ENCODE peak calls at places on chromosome 15, in five cellular contexts. One of them, this sample, is unnamed.

GRCh38 chr15:101000271-101000681 is 81.1 kb downstream of the LRRK1 start:
- DNase-seq in WTC11: no peak
- DNase-seq in B cell: no peak
- DNase-seq in fibroblast of lung: peak; percentile 69
- DNase-seq in heart left ventricle: no peak
- DNase-seq in this sample: no peak

GRCh38 chr15:57251941-57252340 is 124.4 kb upstream of the CGNL1 start:
- DNase-seq in WTC11: no peak
- DNase-seq in B cell: no peak
- DNase-seq in fibroblast of lung: peak; percentile 64
- DNase-seq in heart left ventricle: no peak
- DNase-seq in this sample: no peak

GRCh38 chr15:82043726-82044372 is 2.0 kb downstream of the MEX3B start:
- DNase-seq in WTC11: peak; percentile 48
- DNase-seq in B cell: no peak
- DNase-seq in fibroblast of lung: peak; percentile 15
- DNase-seq in heart left ventricle: no peak
- DNase-seq in this sample: no peak

GRCh38 chr15:76059320-76060097 is at the start of gene TMEM266:
- DNase-seq in WTC11: peak; percentile 77
- DNase-seq in B cell: no peak
- DNase-seq in fibroblast of lung: peak; percentile 26
- DNase-seq in heart left ventricle: peak; percentile 15
- DNase-seq in this sample: peak; percentile 37

GRCh38 chr15:73951044-73951561 is 24.8 kb downstream of the LOXL1 start:
- DNase-seq in WTC11: peak; percentile 91
- DNase-seq in B cell: peak; percentile 55
- DNase-seq in fibroblast of lung: peak; percentile 99
- DNase-seq in heart left ventricle: peak; percentile 95
- DNase-seq in this sample: peak; percentile 88

GRCh38 chr15:25863067-25863967 is at the start of gene ATP10A:
- DNase-seq in WTC11: peak; percentile 44
- DNase-seq in B cell: no peak
- DNase-seq in fibroblast of lung: peak; percentile 67
- DNase-seq in heart left ventricle: peak; percentile 49
- DNase-seq in this sample: peak; percentile 61

GRCh38 chr15:90603893-90604292 is 74.2 kb downstream of the CRTC3 start:
- DNase-seq in WTC11: no peak
- DNase-seq in B cell: no peak
- DNase-seq in fibroblast of lung: no peak
- DNase-seq in heart left ventricle: no peak
- DNase-seq in this sample: peak; percentile 67

GRCh38 chr15:93311620-93312019 is 222.6 kb upstream of the RGMA start:
- DNase-seq in WTC11: no peak
- DNase-seq in B cell: no peak
- DNase-seq in fibroblast of lung: no peak
- DNase-seq in heart left ventricle: no peak
- DNase-seq in this sample: no peak

GRCh38 chr15:31887246-31887645 is 143.1 kb upstream of the CHRNA7 start:
- DNase-seq in WTC11: peak; percentile 64
- DNase-seq in B cell: no peak
- DNase-seq in fibroblast of lung: no peak
- DNase-seq in heart left ventricle: no peak
- DNase-seq in this sample: peak; percentile 7

GRCh38 chr15:38176155-38176554 is 76.5 kb upstream of the SPRED1 start:
- DNase-seq in WTC11: no peak
- DNase-seq in B cell: no peak
- DNase-seq in fibroblast of lung: peak; percentile 86
- DNase-seq in heart left ventricle: no peak
- DNase-seq in this sample: no peak

DNA sequence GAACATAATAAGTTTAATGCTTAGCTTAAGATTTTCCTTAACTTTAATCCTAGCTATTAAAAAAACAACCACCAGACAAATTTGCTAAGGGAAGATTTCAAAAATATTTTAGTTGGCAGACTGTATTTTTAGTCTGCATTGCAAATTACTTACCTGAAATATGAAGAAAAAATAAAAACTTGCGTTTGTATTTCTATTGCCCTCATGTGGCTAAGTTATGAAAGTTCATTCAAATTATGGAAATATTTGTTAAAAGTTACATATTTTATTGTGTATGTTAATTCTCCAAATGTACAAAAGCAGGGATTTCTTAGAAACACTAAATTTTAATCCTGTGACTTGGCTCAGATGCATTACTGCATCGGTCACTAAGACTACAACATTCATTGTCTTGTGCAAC is 15.0 kb downstream of the GTF2A2 start:
- DNase-seq in WTC11: no peak
- DNase-seq in B cell: no peak
- DNase-seq in fibroblast of lung: no peak
- DNase-seq in heart left ventricle: no peak
- DNase-seq in this sample: no peak
- TF ChIP-seq CTCF in WTC11: no peak
- TF ChIP-seq CTCF in B cell: no peak
- TF ChIP-seq CTCF in fibroblast of lung: peak; percentile 13
- TF ChIP-seq CTCF in heart left ventricle: peak; percentile 6
- TF ChIP-seq CTCF in this sample: no peak

GRCh38 chr15:40106203-40107161 is 2.2 kb downstream of the BMF start:
- DNase-seq in WTC11: peak; percentile 82
- DNase-seq in B cell: peak; percentile 71
- DNase-seq in fibroblast of lung: no peak
- DNase-seq in heart left ventricle: no peak
- DNase-seq in this sample: no peak
- TF ChIP-seq CTCF in WTC11: no peak
- TF ChIP-seq CTCF in B cell: peak; percentile 35
- TF ChIP-seq CTCF in fibroblast of lung: no peak
- TF ChIP-seq CTCF in heart left ventricle: no peak
- TF ChIP-seq CTCF in this sample: no peak

GRCh38 chr15:40941528-40942336 is 11.5 kb upstream of the CHAC1 start:
- DNase-seq in WTC11: peak; percentile 89
- DNase-seq in B cell: peak; percentile 67
- DNase-seq in fibroblast of lung: peak; percentile 70
- DNase-seq in heart left ventricle: peak; percentile 86
- DNase-seq in this sample: peak; percentile 78
- TF ChIP-seq CTCF in WTC11: peak; percentile 73
- TF ChIP-seq CTCF in B cell: peak; percentile 66
- TF ChIP-seq CTCF in fibroblast of lung: peak; percentile 20
- TF ChIP-seq CTCF in heart left ventricle: peak; percentile 84
- TF ChIP-seq CTCF in this sample: peak; percentile 63

DNA sequence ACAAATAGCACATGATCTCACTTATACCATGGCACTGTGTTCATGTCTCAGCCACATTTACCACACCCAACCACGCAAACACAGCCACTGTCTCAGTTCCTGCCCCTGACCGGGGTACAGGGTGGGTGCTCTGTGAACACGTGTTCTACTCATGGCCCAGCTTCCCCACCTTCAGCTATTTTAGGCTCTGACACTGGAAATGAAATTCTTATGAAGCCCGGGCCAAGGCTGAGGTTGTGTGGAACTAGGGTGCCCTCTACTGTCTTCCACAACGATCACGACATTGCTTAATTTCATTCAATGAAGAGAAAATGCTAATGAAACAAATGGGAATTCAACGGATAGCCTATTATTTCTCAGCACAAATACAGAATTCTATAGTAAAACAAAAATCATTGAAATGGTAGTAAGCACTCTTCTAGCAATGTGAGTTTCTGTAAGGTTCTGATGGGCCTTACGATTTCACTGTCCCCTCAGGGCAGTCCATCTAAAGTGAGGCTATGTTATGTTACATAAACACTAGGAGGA is 2.1 kb upstream of the GABRA5 start:
- DNase-seq in WTC11: peak; percentile 60
- DNase-seq in B cell: no peak
- DNase-seq in fibroblast of lung: peak; percentile 40
- DNase-seq in heart left ventricle: no peak
- DNase-seq in this sample: peak; percentile 11
- TF ChIP-seq CTCF in WTC11: peak; percentile 36
- TF ChIP-seq CTCF in B cell: no peak
- TF ChIP-seq CTCF in fibroblast of lung: peak; percentile 64
- TF ChIP-seq CTCF in heart left ventricle: peak; percentile 66
- TF ChIP-seq CTCF in this sample: peak; percentile 32

DNA sequence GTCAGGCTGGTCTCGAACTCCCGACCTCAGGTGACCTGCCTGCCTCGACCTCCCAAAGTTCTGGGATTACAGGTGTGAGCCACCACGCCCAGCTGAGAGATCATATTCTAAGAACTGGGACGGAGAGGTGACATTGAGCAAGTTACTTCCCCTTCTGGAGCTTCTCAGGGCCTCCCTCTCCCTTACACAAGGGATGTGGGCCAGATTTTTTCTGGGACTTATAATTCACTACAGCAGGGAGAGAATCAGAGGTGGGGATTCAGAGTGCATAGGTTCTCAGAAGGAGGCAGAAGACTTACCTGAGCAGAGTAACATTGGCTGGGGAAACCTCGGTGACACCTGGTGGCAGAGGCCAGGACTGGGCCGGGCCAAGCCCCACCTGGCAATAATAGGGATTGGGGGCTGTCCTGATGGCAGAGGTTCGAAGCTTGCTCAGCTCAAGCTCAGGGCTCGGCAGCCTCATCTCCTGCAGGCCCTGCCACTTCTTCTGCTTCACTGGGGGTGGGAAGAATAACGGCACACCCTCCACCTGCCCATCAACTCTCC is 6.8 kb downstream of the LTK start:
- DNase-seq in WTC11: peak; percentile 58
- DNase-seq in B cell: no peak
- DNase-seq in fibroblast of lung: no peak
- DNase-seq in heart left ventricle: no peak
- DNase-seq in this sample: no peak
- TF ChIP-seq CTCF in WTC11: peak; percentile 12
- TF ChIP-seq CTCF in B cell: no peak
- TF ChIP-seq CTCF in fibroblast of lung: no peak
- TF ChIP-seq CTCF in heart left ventricle: no peak
- TF ChIP-seq CTCF in this sample: no peak

GRCh38 chr15:78808550-78808949 is 2.7 kb downstream of the ADAMTS7 start:
- DNase-seq in WTC11: peak; percentile 54
- DNase-seq in B cell: no peak
- DNase-seq in fibroblast of lung: peak; percentile 20
- DNase-seq in heart left ventricle: peak; percentile 59
- DNase-seq in this sample: peak; percentile 45
- TF ChIP-seq CTCF in WTC11: peak; percentile 62
- TF ChIP-seq CTCF in B cell: peak; percentile 33
- TF ChIP-seq CTCF in fibroblast of lung: peak; percentile 54
- TF ChIP-seq CTCF in heart left ventricle: peak; percentile 60
- TF ChIP-seq CTCF in this sample: peak; percentile 71

GRCh38 chr15:34621675-34622074 is 38.2 kb upstream of the GOLGA8B start:
- DNase-seq in WTC11: no peak
- DNase-seq in B cell: no peak
- DNase-seq in fibroblast of lung: peak; percentile 44
- DNase-seq in heart left ventricle: no peak
- DNase-seq in this sample: no peak
- TF ChIP-seq CTCF in WTC11: no peak
- TF ChIP-seq CTCF in B cell: no peak
- TF ChIP-seq CTCF in fibroblast of lung: peak; percentile 43
- TF ChIP-seq CTCF in heart left ventricle: peak; percentile 44
- TF ChIP-seq CTCF in this sample: peak; percentile 16

GRCh38 chr15:69502470-69503045 is 49.9 kb downstream of the RPLP1 start:
- DNase-seq in WTC11: no peak
- DNase-seq in B cell: no peak
- DNase-seq in fibroblast of lung: no peak
- DNase-seq in heart left ventricle: no peak
- DNase-seq in this sample: no peak
- TF ChIP-seq CTCF in WTC11: no peak
- TF ChIP-seq CTCF in B cell: no peak
- TF ChIP-seq CTCF in fibroblast of lung: peak; percentile 11
- TF ChIP-seq CTCF in heart left ventricle: peak; percentile 31
- TF ChIP-seq CTCF in this sample: no peak

GRCh38 chr15:61393524-61393923 is 164.4 kb upstream of the RORA start:
- DNase-seq in WTC11: no peak
- DNase-seq in B cell: no peak
- DNase-seq in fibroblast of lung: no peak
- DNase-seq in heart left ventricle: no peak
- DNase-seq in this sample: no peak
- TF ChIP-seq CTCF in WTC11: no peak
- TF ChIP-seq CTCF in B cell: no peak
- TF ChIP-seq CTCF in fibroblast of lung: no peak
- TF ChIP-seq CTCF in heart left ventricle: no peak
- TF ChIP-seq CTCF in this sample: no peak